ENCODE peak calls at places on chromosomes 12 and 14, in eight cellular contexts. I, H, R, X, E, Z, Y and K are unnamed samples.
A peak's percentile ranks its signal among the peaks of the same experiment; 100 is the strongest.

GRCh38 chr12:98870521-98870920 is 225.4 kb downstream of the APAF1 start:
- DNase-seq in I (no peak), H (no peak), R (no peak), X (no peak), E (no peak), Z (no peak), Y (no peak), K (no peak)

GRCh38 chr12:71591601-71592000 is 72.0 kb downstream of the ZFC3H1 start:
- DNase-seq in I (no peak), H (no peak), R (no peak), X (no peak), E (no peak), Z (no peak), Y (no peak), K (no peak)

GRCh38 chr14:20440882-20441281 is 4.9 kb upstream of the KLHL33 start:
- DNase-seq in I (no peak), H (no peak), R (peak; percentile 11), X (no peak), E (no peak), Z (no peak), Y (peak; percentile 63), K (no peak)

GRCh38 chr14:74468513-74468912 is 24.6 kb downstream of the NPC2 start:
- DNase-seq in I (no peak), H (no peak), R (no peak), X (no peak), E (no peak), Z (no peak), Y (no peak), K (no peak)

GRCh38 chr12:112979281-112979680 is 962 bp downstream of the OAS2 start:
- DNase-seq in I (no peak), H (no peak), R (no peak), X (no peak), E (no peak), Z (no peak), Y (no peak), K (peak; percentile 29)

GRCh38 chr12:12985817-12986408 is 14.2 kb downstream of the HEBP1 start:
- DNase-seq in I (peak; percentile 31), H (peak; percentile 47), R (peak; percentile 17), X (no peak), E (peak; percentile 58), Z (no peak), Y (peak; percentile 12), K (no peak)

GRCh38 chr14:94288610-94289465 is 4.2 kb downstream of the SERPINA10 start:
- DNase-seq in I (no peak), H (no peak), R (no peak), X (no peak), E (no peak), Z (no peak), Y (no peak), K (no peak)

GRCh38 chr12:107359382-107359781 is 266.0 kb upstream of the CRY1 start:
- DNase-seq in I (no peak), H (no peak), R (peak; percentile 77), X (no peak), E (no peak), Z (no peak), Y (no peak), K (no peak)

GRCh38 chr14:101918125-101918989 is 46.0 kb upstream of the DYNC1H1 start:
- DNase-seq in I (peak; percentile 55), H (no peak), R (no peak), X (no peak), E (no peak), Z (no peak), Y (no peak), K (no peak)

GRCh38 chr12:67621112-67621511 is 27.4 kb upstream of the DYRK2 start:
- DNase-seq in I (no peak), H (no peak), R (no peak), X (no peak), E (no peak), Z (no peak), Y (no peak), K (no peak)

DNA sequence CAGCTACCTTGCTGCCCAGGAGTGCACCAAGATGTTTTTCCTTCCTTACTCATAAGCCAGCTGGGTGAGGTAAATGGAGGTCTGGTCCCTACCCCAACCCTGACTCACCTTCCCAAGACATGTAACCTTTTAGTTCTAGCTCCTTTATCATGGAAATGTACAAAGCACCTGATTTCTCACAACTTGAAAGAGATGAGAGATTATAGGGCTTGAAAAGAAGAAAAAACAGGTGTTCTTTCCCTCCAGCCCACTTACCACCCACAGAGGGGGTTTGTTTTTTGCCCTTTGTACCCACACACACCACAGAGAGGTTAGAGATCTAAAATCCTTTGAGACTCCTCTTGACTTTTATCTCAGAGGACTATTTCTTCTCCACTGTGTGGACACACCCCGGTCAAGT is 21.1 kb downstream of the PLXNC1 start:
- DNase-seq in I (no peak), H (no peak), R (no peak), X (no peak), E (no peak), Z (no peak), Y (peak; percentile 9), K (no peak)
- H3K4me1 ChIP-seq in I (peaks cover 6% of the 10 kb centered on the region), H (peaks cover 34% of the 10 kb centered on the region), R (peaks cover 18% of the 10 kb centered on the region), X (no peaks in the 10 kb centered on the region), E (peaks cover 14% of the 10 kb centered on the region), Z (peaks cover 17% of the 10 kb centered on the region), Y (peaks cover 24% of the 10 kb centered on the region), K (no peaks in the 10 kb centered on the region)

GRCh38 chr12:52036587-52037171 is 14.6 kb upstream of the NR4A1 start:
- DNase-seq in I (peak; percentile 89), H (peak; percentile 95), R (peak; percentile 75), X (peak; percentile 90), E (peak; percentile 67), Z (peak; percentile 94), Y (peak; percentile 90), K (peak; percentile 90)
- H3K4me1 ChIP-seq in I (peaks cover 32% of the 10 kb centered on the region), H (peaks cover 10% of the 10 kb centered on the region), R (peaks cover 8% of the 10 kb centered on the region), X (peaks cover 55% of the 10 kb centered on the region), E (peaks cover 20% of the 10 kb centered on the region), Z (peaks cover 29% of the 10 kb centered on the region), Y (peaks cover 32% of the 10 kb centered on the region), K (peaks cover 5% of the 10 kb centered on the region)

DNA sequence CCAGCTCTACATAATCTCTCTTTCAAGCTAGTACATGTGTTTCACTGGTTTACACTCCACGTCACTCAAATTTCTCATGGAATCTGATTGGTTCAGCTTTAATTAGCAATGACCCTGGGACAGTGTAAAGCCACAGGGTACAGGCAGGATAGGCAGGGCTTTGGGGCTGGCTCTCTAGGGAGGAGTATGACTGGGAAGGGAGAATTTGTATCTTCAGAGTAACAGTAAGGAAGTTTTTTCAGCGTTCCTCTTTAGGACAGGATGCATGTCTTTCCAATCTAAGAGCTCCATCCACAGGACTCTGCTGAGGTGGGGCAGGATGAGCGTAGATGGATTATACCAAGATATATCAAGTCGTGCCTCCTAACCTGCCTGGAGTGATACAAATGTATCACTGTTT is 112.0 kb upstream of the CLEC14A start:
- DNase-seq in I (no peak), H (no peak), R (no peak), X (no peak), E (no peak), Z (no peak), Y (no peak), K (no peak)
- H3K4me1 ChIP-seq in I (no peaks in the 10 kb centered on the region), H (no peaks in the 10 kb centered on the region), R (no peaks in the 10 kb centered on the region), X (peaks cover 15% of the 10 kb centered on the region), E (no peaks in the 10 kb centered on the region), Z (no peaks in the 10 kb centered on the region), Y (no peaks in the 10 kb centered on the region), K (no peaks in the 10 kb centered on the region)

GRCh38 chr14:31592122-31592521 is 30.9 kb downstream of the NUBPL start:
- DNase-seq in I (no peak), H (no peak), R (no peak), X (no peak), E (no peak), Z (no peak), Y (no peak), K (no peak)
- H3K4me1 ChIP-seq in I (no peaks in the 10 kb centered on the region), H (no peaks in the 10 kb centered on the region), R (peaks cover 2% of the 10 kb centered on the region), X (no peaks in the 10 kb centered on the region), E (no peaks in the 10 kb centered on the region), Z (no peaks in the 10 kb centered on the region), Y (no peaks in the 10 kb centered on the region), K (no peaks in the 10 kb centered on the region)

GRCh38 chr14:59296508-59296907 is 108.0 kb downstream of the DAAM1 start:
- DNase-seq in I (no peak), H (no peak), R (no peak), X (no peak), E (no peak), Z (no peak), Y (no peak), K (no peak)
- H3K4me1 ChIP-seq in I (peaks cover 16% of the 10 kb centered on the region), H (peaks cover 23% of the 10 kb centered on the region), R (peaks cover 6% of the 10 kb centered on the region), X (no peaks in the 10 kb centered on the region), E (no peaks in the 10 kb centered on the region), Z (peaks cover 23% of the 10 kb centered on the region), Y (no peaks in the 10 kb centered on the region), K (no peaks in the 10 kb centered on the region)

GRCh38 chr12:14558377-14559051 is 9.2 kb downstream of the PLBD1 start:
- DNase-seq in I (no peak), H (no peak), R (no peak), X (no peak), E (no peak), Z (no peak), Y (no peak), K (no peak)

GRCh38 chr12:14561677-14562076 is 6.0 kb downstream of the PLBD1 start:
- DNase-seq in I (no peak), H (no peak), R (no peak), X (no peak), E (no peak), Z (no peak), Y (no peak), K (no peak)

GRCh38 chr12:14557966-14558365 is 9.7 kb downstream of the PLBD1 start:
- DNase-seq in I (no peak), H (no peak), R (no peak), X (no peak), E (no peak), Z (no peak), Y (no peak), K (no peak)

GRCh38 chr12:14563051-14563450 is 4.6 kb downstream of the PLBD1 start:
- DNase-seq in I (no peak), H (no peak), R (no peak), X (no peak), E (no peak), Z (no peak), Y (no peak), K (no peak)

DNA sequence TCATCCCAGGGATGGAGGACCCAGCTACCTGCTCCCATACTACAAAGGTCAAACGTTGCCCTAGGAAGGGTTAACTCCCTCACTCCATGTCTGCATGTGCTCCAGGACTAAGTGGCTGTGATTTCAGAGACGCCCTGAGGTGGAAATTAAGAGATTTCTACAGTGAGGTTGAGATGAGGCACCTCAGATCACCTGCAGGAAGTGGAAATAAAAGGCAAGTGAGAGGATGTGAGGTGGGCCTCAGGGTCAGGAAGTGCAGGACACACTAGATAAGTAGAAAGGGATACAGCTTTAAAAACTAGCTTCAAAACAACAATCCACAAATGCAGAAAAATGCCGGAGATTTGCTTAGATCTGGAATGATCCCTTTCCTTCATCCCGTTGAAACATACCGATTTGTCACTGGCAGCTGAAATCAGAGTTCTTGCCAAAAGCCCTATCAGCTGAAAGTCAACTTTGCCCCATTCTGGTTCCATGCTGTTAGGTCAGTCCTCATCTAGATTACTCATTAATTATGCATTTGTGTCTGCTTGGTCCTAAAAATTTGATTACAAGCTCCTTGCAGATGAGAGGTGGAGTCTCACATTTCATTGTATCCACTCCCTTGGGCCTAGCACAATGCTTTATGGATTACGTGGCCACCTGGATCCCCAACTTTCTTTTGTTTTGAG is 6.6 kb downstream of the PLBD1 start:
- DNase-seq in I (no peak), H (no peak), R (no peak), X (no peak), E (no peak), Z (no peak), Y (no peak), K (no peak)
- H3K4me1 ChIP-seq in I (no peaks in the 10 kb centered on the region), H (peaks cover 5% of the 10 kb centered on the region), R (no peaks in the 10 kb centered on the region), X (no peaks in the 10 kb centered on the region), E (no peaks in the 10 kb centered on the region), Z (peaks cover 8% of the 10 kb centered on the region), Y (no peaks in the 10 kb centered on the region), K (no peaks in the 10 kb centered on the region)